ENCODE peak calls at places on chromosomes 5 and 9, in nine cellular contexts. I is esophagus muscularis mucosa, G is OCI-LY7, D is tibial nerve, S is aorta, O is fibroblast of lung, P is dorsolateral prefrontal cortex, Z is PC-3, B is GM23248. T is an unnamed sample.

GRCh38 chr5:179270581-179271300 is 74.5 kb downstream of the ADAMTS2 start:
- DNase-seq in I (no peak), O (peak), P (peak), G (no peak), Z (no peak), S (peak), D (no peak), B (peak), T (no peak)

GRCh38 chr5:145887217-145887616 is 14.4 kb upstream of the GRXCR2 start:
- DNase-seq in B (no peak), S (no peak), O (peak), Z (peak), I (no peak), G (no peak), D (no peak), P (no peak), T (no peak)

GRCh38 chr5:170787216-170787615 is 3.7 kb downstream of the GABRP start:
- DNase-seq in I (no peak), G (no peak), P (no peak), D (no peak), B (no peak), Z (no peak), O (no peak), S (no peak), T (no peak)

GRCh38 chr5:15499528-15500325 is at the start of gene FBXL7:
- DNase-seq in B (peak), S (peak), Z (peak), O (peak), G (no peak), I (peak), P (peak), D (peak), T (no peak)

GRCh38 chr9:132144708-132145365 is 17.0 kb upstream of the NTNG2 start:
- DNase-seq in I (no peak), G (no peak), O (no peak), P (no peak), Z (peak), D (no peak), S (no peak), B (peak), T (no peak)

GRCh38 chr9:7912037-7912535 is 112.5 kb upstream of the DMAC1 start:
- DNase-seq in G (no peak), Z (no peak), P (no peak), O (no peak), D (no peak), B (no peak), I (no peak), S (no peak), T (no peak)

GRCh38 chr5:119275146-119275872 is 80.5 kb upstream of the TNFAIP8 start:
- DNase-seq in I (no peak), O (no peak), S (no peak), B (peak), G (no peak), D (no peak), P (no peak), Z (peak), T (peak)

GRCh38 chr5:579211-579610 is 32.9 kb upstream of the CEP72 start:
- DNase-seq in Z (no peak), S (no peak), O (no peak), G (no peak), B (no peak), D (no peak), P (no peak), I (no peak), T (no peak)

GRCh38 chr5:52818360-52818759 is 30.6 kb downstream of the ITGA1 start:
- DNase-seq in P (no peak), D (no peak), B (no peak), S (no peak), O (no peak), I (no peak), Z (no peak), G (no peak), T (no peak)

GRCh38 chr5:17096975-17097695 is 120.3 kb upstream of the BASP1 start:
- DNase-seq in G (no peak), S (no peak), I (no peak), Z (no peak), B (no peak), D (no peak), O (no peak), P (no peak), T (no peak)

GRCh38 chr5:97623441-97623840 is 440.4 kb upstream of the RIOK2 start:
- DNase-seq in O (no peak), S (no peak), Z (no peak), B (no peak), I (no peak), D (no peak), P (no peak), G (no peak), T (no peak)

GRCh38 chr5:170553218-170553617 is 49.4 kb downstream of the KCNIP1 start:
- DNase-seq in Z (no peak), B (no peak), S (no peak), O (no peak), P (no peak), D (no peak), I (no peak), G (no peak), T (no peak)

GRCh38 chr5:32780508-32780919 is 69.4 kb downstream of the NPR3 start:
- DNase-seq in S (no peak), G (no peak), I (no peak), Z (no peak), B (peak), P (no peak), D (no peak), O (no peak), T (no peak)

GRCh38 chr5:118301696-118302095 is 686.7 kb downstream of the DTWD2 start:
- DNase-seq in P (no peak), I (no peak), D (no peak), O (no peak), B (no peak), Z (no peak), G (no peak), S (no peak), T (no peak)

GRCh38 chr5:78899922-78900362 is 85.2 kb downstream of the ARSB start:
- DNase-seq in I (no peak), O (peak), S (no peak), P (no peak), B (peak), Z (peak), D (no peak), G (peak), T (no peak)

GRCh38 chr5:136420168-136420916 is 55.0 kb upstream of the TRPC7 start:
- DNase-seq in G (no peak), D (no peak), O (no peak), S (no peak), B (no peak), P (no peak), I (peak), Z (no peak), T (no peak)

GRCh38 chr5:88727705-88728313 is 155.2 kb downstream of the MEF2C start:
- DNase-seq in G (peak), P (no peak), Z (peak), B (peak), D (no peak), I (no peak), O (peak), S (no peak), T (no peak)

GRCh38 chr9:90100014-90100413 is 495.2 kb downstream of the GADD45G start:
- DNase-seq in S (no peak), Z (no peak), G (no peak), B (peak), O (peak), D (no peak), I (no peak), P (no peak), T (no peak)

GRCh38 chr9:90102292-90102901 is 497.6 kb downstream of the GADD45G start:
- DNase-seq in D (peak), G (peak), I (no peak), B (peak), P (peak), Z (peak), O (peak), S (peak), T (peak)

GRCh38 chr9:90097237-90097636 is 492.4 kb downstream of the GADD45G start:
- DNase-seq in P (no peak), I (no peak), B (no peak), O (no peak), Z (no peak), G (no peak), S (no peak), D (no peak), T (no peak)

GRCh38 chr9:90098456-90098855 is 493.6 kb downstream of the GADD45G start:
- DNase-seq in O (no peak), S (no peak), Z (no peak), I (no peak), G (no peak), D (no peak), B (no peak), P (no peak), T (no peak)

DNA sequence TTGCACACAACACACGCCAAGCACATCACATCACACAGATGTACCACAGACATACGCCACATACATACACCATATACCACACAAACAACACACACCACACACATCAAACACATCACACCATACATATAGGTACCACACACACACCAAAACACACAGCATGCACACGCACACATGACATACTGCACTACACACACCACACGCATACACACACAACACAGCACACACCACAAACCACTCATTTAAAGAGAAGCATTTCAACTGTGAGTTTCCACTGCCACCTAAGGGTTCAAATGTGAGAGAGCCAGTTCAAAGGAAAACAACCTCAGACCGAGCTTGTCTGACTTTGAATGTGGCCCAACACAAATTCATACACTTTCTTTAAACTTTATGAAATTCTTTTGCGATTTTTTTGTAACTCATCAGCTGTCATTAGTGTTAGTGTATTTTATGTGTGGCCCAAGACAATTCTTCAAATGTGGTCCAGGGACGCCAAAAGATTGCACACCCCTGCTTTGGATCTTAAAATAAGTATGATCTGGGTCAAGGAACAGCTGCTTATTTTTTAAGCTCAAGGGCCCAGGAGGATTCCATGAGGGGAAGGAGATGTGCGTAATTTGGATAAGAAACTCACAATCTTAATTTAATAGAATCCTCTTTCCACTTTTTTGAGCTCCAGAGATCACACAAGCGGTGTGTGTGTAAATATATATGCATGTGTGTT is 494.6 kb downstream of the GADD45G start:
- DNase-seq in Z (peak), G (peak), S (no peak), O (peak), I (no peak), B (peak), D (no peak), P (no peak), T (no peak)
- H3K27ac ChIP-seq in Z (no peak), G (no peak), S (no peak), O (no peak), I (no peak), B (no peak), D (no peak), P (no peak), T (no peak)

GRCh38 chr9:90832251-90832650 is 30.6 kb downstream of the SYK start:
- DNase-seq in Z (no peak), D (no peak), P (no peak), G (no peak), B (no peak), I (no peak), O (no peak), S (no peak), T (no peak)
- H3K27ac ChIP-seq in Z (no peak), D (no peak), P (no peak), G (peak), B (no peak), I (no peak), O (no peak), S (no peak), T (no peak)

DNA sequence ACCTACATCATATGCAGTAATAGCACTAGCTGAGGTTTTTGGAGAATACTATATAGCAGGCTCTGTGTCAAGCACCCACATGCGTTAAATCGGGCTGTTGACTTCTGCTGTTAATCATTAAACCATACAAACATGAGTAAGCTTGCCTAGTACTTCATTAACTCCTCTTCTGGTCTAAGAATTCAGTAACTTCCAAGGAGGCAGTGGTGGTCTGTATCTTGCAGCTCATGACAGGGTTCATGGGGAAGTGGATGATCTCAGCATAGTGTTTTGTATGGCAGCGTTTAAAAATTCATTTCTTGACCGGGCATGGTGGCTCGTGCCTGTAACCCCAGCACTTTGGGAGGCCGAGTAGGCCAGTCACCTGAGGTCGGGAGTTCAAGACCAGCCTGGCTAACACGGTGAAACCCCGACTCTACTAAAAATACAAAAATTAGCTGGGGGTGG is at the start of gene HAVCR1:
- DNase-seq in G (no peak), S (no peak), D (no peak), B (no peak), P (no peak), O (no peak), Z (no peak), I (no peak), T (no peak)
- H3K27ac ChIP-seq in G (no peak), S (no peak), D (no peak), B (no peak), P (no peak), O (no peak), Z (no peak), I (no peak), T (no peak)

DNA sequence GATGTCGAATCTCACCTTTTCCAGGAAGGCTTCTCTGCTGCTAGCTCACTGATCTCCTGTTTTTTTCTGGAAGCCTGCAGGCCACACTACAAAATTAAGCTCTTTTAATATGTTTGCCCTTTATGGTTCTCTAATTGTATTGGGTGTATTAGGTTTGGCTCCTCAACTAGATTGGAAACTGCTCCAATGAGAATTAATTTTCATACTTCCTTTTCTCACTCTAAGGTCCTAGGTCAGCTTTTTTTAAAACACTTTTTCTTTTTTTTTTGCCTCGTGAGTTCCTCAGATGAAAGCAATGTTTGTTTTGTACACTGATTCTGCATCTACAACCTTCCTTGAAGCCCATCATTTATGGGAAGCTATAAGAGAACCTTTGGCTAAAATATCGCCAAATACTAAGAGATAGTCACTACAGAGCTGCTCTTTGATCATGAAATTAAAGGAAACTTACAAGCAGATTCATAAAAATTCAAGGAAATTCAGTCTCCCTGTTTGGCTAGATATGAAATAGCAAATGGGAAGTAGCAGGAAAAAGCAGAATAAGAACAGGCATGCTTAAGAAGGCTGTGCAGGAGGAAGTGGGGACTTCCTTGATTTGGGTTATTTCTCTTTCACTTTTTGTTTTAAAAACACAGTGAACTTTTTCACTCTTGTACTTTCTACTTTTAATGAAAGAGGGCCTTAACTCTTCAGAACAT is 55.2 kb upstream of the FYB1 start:
- DNase-seq in S (no peak), P (no peak), O (peak), B (no peak), I (no peak), G (peak), Z (no peak), D (no peak), T (no peak)
- H3K27ac ChIP-seq in S (no peak), P (peak), O (no peak), B (no peak), I (peak), G (no peak), Z (no peak), D (peak), T (no peak)

DNA sequence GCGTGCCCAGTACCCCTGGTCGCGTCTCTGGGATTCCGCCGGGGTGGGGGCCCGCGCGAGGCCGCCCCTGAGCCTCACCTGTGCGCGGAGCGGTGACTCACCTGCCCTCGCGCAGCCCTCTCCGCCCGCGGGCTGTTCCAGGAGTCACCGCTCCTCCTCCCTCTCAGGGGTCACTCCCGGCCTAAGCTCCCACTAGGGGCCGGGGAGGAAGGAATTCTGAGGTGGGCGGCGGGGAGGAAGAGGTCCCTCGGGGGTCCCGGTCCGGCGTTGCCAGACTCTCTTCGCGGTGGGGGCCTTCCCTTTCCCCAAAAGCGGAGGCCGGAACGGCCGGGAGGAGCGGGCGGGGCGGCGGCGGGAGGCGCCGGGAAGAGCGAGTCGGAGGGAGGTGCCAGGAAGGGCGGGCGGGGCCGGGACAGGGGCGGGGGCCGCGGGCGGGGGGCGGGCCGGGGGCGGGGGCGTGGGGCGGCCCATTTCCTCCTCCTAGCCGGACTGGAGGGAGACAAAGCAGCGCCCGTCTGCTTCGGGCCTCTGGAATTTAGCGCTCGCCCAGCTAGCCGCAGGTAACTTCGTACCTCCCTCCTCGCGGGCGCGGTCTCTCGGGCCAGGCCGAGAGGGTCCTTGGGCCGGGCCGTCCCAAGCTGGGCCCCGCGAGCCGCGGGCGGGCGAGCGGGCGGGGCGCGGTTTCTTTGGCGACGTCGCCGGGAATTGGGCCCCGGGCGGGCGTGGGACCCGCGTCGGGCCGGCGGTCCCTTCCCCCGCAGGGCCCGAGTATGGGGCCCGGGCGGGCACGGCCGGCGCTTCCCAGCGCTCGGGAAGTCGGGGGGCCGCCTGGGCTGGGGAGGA is at the start of gene CTNNA1:
- DNase-seq in I (peak), P (peak), G (peak), S (peak), O (peak), Z (peak), B (peak), D (peak), T (peak)
- H3K27ac ChIP-seq in I (peak), P (peak), G (no peak), S (peak), O (peak), Z (peak), B (peak), D (peak), T (peak)

GRCh38 chr5:34503379-34504346 is 152.5 kb upstream of the RAI14 start:
- DNase-seq in Z (no peak), B (no peak), P (peak), D (no peak), O (no peak), G (no peak), S (no peak), I (no peak), T (no peak)

GRCh38 chr5:34501840-34502239 is 154.3 kb upstream of the RAI14 start:
- DNase-seq in B (peak), O (no peak), I (no peak), D (no peak), Z (no peak), G (no peak), P (no peak), S (no peak), T (no peak)

GRCh38 chr5:34505731-34506130 is 150.4 kb upstream of the RAI14 start:
- DNase-seq in B (no peak), G (no peak), P (peak), O (no peak), I (no peak), Z (no peak), D (no peak), S (no peak), T (no peak)

GRCh38 chr5:34507948-34508347 is 148.2 kb upstream of the RAI14 start:
- DNase-seq in I (no peak), D (no peak), P (no peak), Z (peak), B (no peak), O (no peak), S (no peak), G (no peak), T (no peak)

GRCh38 chr5:34504967-34505366 is 151.2 kb upstream of the RAI14 start:
- DNase-seq in S (no peak), Z (no peak), O (no peak), D (no peak), B (no peak), I (no peak), P (no peak), G (no peak), T (no peak)
- H3K27ac ChIP-seq in S (peak), Z (no peak), O (no peak), D (peak), B (no peak), I (peak), P (peak), G (no peak), T (no peak)